ENCODE peak calls at places on chromosomes 13 and 19, in eight cellular contexts. K, M, B, W, I, D, E and V are unnamed samples.

GRCh38 chr13:65054277-65054676 is 2175.9 kb downstream of the PCDH9 start:
- DNase-seq in K (no peak), M (no peak), B (no peak), W (no peak), I (no peak), D (no peak), E (no peak), V (no peak)

GRCh38 chr13:40971321-40971720 is 47.8 kb downstream of the ELF1 start:
- DNase-seq in K (no peak), M (no peak), B (no peak), W (no peak), I (no peak), D (no peak), E (no peak), V (no peak)

GRCh38 chr13:70080030-70080429 is 27.6 kb upstream of the ATXN8OS start:
- DNase-seq in K (no peak), M (no peak), B (no peak), W (no peak), I (no peak), D (no peak), E (no peak), V (no peak)

GRCh38 chr19:3275068-3275582 is 50.7 kb downstream of the CELF5 start:
- DNase-seq in K (no peak), M (no peak), B (no peak), W (peak), I (no peak), D (peak), E (peak), V (peak)

GRCh38 chr13:97849305-97849704 is 104.2 kb upstream of the IPO5 start:
- DNase-seq in K (no peak), M (no peak), B (no peak), W (no peak), I (no peak), D (no peak), E (peak), V (peak)

GRCh38 chr13:104823709-104824108 is 1711.8 kb downstream of the EFNB2 start:
- DNase-seq in K (no peak), M (no peak), B (no peak), W (no peak), I (no peak), D (no peak), E (no peak), V (no peak)

GRCh38 chr13:114161644-114162532 is 17.2 kb upstream of the CFAP97D2 start:
- DNase-seq in K (peak), M (no peak), B (no peak), W (no peak), I (no peak), D (no peak), E (peak), V (peak)

GRCh38 chr13:102793583-102794355 is 5.0 kb downstream of the POGLUT2 start:
- DNase-seq in K (no peak), M (no peak), B (no peak), W (no peak), I (no peak), D (no peak), E (no peak), V (no peak)

GRCh38 chr19:35140898-35141626 is 2.0 kb upstream of the FXYD7 start:
- DNase-seq in K (peak), M (peak), B (peak), W (peak), I (peak), D (peak), E (peak), V (peak)

GRCh38 chr19:33304760-33305647 is 2.7 kb upstream of the CEBPA start:
- DNase-seq in K (peak), M (no peak), B (no peak), W (peak), I (no peak), D (no peak), E (peak), V (no peak)